ENCODE peak calls at places on chromosomes 4 and X, in six cellular contexts. Y, K, C, V, E and W are unnamed samples.

GRCh38 chrX:149151805-149152757 is 353.0 kb downstream of the IDS start:
- DNase-seq in V (no peak), C (no peak), E (no peak), K (no peak), Y (no peak), W (no peak)

GRCh38 chr4:139728840-139729239 is 63.2 kb downstream of the MGST2 start:
- DNase-seq in V (no peak), K (no peak), C (no peak), Y (no peak), E (no peak), W (no peak)

GRCh38 chrX:69015156-69015555 is 150.1 kb downstream of the PJA1 start:
- DNase-seq in C (no peak), K (peak; percentile 52), E (no peak), V (no peak), Y (no peak), W (no peak)

GRCh38 chr4:86670739-86671138 is 76.6 kb downstream of the PTPN13 start:
- DNase-seq in Y (no peak), K (no peak), E (no peak), V (no peak), C (no peak), W (no peak)

GRCh38 chr4:88697113-88697512 is 516 bp downstream of the NAP1L5 start:
- DNase-seq in K (no peak), V (no peak), E (no peak), C (no peak), Y (no peak), W (no peak)

GRCh38 chr4:48698029-48698901 is 81.8 kb downstream of the FRYL start:
- DNase-seq in C (no peak), Y (no peak), E (no peak), V (no peak), K (peak; percentile 73), W (no peak)

GRCh38 chrX:139929876-139930275 is 3.0 kb downstream of the ATP11C start:
- DNase-seq in K (no peak), V (peak; percentile 11), C (no peak), Y (no peak), E (no peak), W (no peak)

GRCh38 chrX:40727599-40728252 is 7.6 kb downstream of the MED14 start:
- DNase-seq in V (no peak), K (no peak), Y (no peak), C (no peak), E (no peak), W (no peak)

GRCh38 chrX:2220296-2220695 is 280.5 kb downstream of the DHRSX start:
- DNase-seq in V (no peak), E (no peak), Y (no peak), C (peak; percentile 1), K (no peak), W (no peak)
- H3K9me3 ChIP-seq in V (peaks cover 26% of the 10 kb centered on the region), E (peaks cover 11% of the 10 kb centered on the region), Y (peaks cover 55% of the 10 kb centered on the region), C (no peaks in the 10 kb centered on the region), K (no peaks in the 10 kb centered on the region), W (peaks cover 50% of the 10 kb centered on the region)

GRCh38 chrX:119194631-119195030 is 41.5 kb upstream of the PGRMC1 start:
- DNase-seq in E (no peak), K (no peak), V (no peak), C (no peak), Y (no peak), W (no peak)
- TF ChIP-seq CTCF in E (no peak), K (no peak), V (no peak), C (no peak), Y (no peak), W (no peak)

DNA sequence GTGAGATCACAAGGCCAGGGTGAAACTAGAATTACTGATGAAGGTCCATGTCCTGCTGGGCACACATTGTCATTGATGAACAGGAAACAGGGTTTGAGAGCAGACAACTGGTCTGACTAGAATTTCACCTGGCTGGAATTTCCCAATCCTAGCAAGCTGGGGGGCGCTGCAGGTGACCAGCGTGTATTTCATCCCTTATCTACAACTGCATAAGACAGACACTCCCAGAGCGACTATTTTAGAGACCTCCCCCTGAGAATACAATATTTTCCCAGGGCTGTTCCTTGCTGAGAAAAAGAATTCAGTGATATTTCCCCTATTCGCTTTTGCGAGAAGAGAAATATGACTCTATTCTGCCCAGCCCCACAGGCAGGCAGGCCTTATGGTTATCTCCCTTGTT is 432.6 kb upstream of the GALNT7 start:
- DNase-seq in K (no peak), E (no peak), Y (no peak), V (peak; percentile 2), C (no peak), W (no peak)
- H3K9me3 ChIP-seq in K (no peaks in the 10 kb centered on the region), E (peaks cover 5% of the 10 kb centered on the region), Y (peaks cover 20% of the 10 kb centered on the region), V (no peaks in the 10 kb centered on the region), C (no peaks in the 10 kb centered on the region), W (peaks cover 11% of the 10 kb centered on the region)

GRCh38 chr4:177367336-177367735 is 57.7 kb downstream of the NEIL3 start:
- DNase-seq in C (no peak), E (no peak), K (no peak), Y (no peak), V (peak; percentile 5), W (no peak)
- TF ChIP-seq CTCF in C (no peak), E (no peak), K (no peak), Y (peak; percentile 44), V (peak; percentile 26), W (no peak)

GRCh38 chr4:129059028-129059427 is 34.3 kb downstream of the SCLT1 start:
- DNase-seq in C (no peak), Y (no peak), E (no peak), V (no peak), K (no peak), W (no peak)

GRCh38 chr4:129062580-129062979 is 30.8 kb downstream of the SCLT1 start:
- DNase-seq in E (no peak), Y (no peak), K (no peak), V (no peak), C (no peak), W (no peak)

GRCh38 chr4:129064717-129065116 is 28.6 kb downstream of the SCLT1 start:
- DNase-seq in C (no peak), E (no peak), V (no peak), K (no peak), Y (no peak), W (no peak)

DNA sequence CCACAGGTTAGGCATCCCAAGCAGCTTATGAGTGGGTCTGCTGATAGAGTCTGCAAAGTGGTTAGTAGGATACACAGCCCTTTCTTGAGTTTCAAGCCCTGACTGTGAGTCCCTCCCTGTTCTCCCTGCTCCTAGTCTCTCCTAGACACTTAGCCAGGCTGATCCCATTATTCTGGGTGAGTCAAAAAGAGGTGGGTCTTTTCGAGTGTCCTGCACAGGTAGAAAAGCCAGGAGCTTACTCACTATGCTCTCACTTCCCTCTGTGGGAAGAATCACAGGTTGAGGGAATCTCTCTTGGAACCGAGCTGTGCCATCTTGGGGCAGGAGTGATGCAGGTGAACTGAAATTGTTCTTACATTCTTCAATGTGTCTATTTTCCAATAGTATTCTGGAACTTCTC is 29.7 kb downstream of the SCLT1 start:
- DNase-seq in V (no peak), Y (no peak), E (no peak), K (no peak), C (no peak), W (no peak)
- H3K9me3 ChIP-seq in V (peaks cover 54% of the 10 kb centered on the region), Y (peaks cover 49% of the 10 kb centered on the region), E (peaks cover 50% of the 10 kb centered on the region), K (peaks cover 5% of the 10 kb centered on the region), C (peaks cover 5% of the 10 kb centered on the region), W (peaks cover 39% of the 10 kb centered on the region)

GRCh38 chr4:174490356-174490969 is 31.8 kb downstream of the HPGD start:
- DNase-seq in E (no peak), K (no peak), V (no peak), Y (no peak), C (no peak), W (no peak)

GRCh38 chr4:174496631-174497442 is 25.5 kb downstream of the HPGD start:
- DNase-seq in Y (no peak), V (no peak), E (no peak), K (no peak), C (no peak), W (no peak)

GRCh38 chr4:174494146-174494545 is 28.1 kb downstream of the HPGD start:
- DNase-seq in K (no peak), Y (no peak), V (no peak), E (no peak), C (no peak), W (no peak)

DNA sequence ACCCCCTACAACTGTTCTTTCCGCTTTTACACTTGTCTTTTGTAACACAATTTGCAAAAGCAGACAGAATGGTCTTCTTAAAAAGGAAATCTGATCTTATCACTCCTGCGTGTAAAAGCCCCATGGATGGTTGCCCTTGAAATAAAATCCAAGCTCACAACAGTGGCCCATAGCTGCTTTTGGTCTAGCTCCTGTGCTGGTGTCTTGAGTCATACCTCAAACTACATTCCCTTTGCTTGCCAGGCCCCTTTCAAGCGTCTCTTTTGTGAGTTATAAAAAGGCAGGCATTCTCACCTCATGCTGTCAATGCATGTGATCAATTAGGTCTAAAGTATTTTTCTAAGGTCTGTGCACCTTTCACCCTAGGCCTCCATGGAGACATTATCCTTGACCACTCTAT is 27.6 kb downstream of the HPGD start:
- DNase-seq in K (no peak), C (no peak), E (no peak), V (no peak), Y (no peak), W (no peak)
- TF ChIP-seq CTCF in K (no peak), C (no peak), E (no peak), V (no peak), Y (no peak), W (no peak)

DNA sequence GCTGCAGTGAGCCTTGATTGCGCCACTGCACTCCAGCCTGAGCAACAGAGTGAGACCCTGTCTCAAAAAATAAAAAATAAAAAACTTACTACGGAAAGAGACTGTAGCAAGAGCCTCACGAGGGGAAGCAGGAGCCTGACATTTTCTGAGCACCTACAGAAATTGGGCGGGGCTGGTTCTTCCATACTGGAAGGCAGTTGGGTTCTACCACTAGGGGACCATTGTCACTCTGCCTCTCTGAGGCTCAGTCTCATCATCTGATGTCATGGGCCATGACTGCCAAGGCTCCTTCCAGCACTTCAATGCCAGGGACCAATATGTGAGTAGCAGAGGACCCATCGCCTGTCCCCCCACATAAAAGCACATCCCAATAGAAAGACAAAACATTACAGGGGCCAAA is 8.2 kb downstream of the SH3KBP1 start:
- DNase-seq in C (no peak), V (no peak), K (no peak), E (no peak), Y (no peak), W (no peak)
- H3K9me3 ChIP-seq in C (no peaks in the 10 kb centered on the region), V (peaks cover 10% of the 10 kb centered on the region), K (no peaks in the 10 kb centered on the region), E (no peaks in the 10 kb centered on the region), Y (no peaks in the 10 kb centered on the region), W (no peaks in the 10 kb centered on the region)

DNA sequence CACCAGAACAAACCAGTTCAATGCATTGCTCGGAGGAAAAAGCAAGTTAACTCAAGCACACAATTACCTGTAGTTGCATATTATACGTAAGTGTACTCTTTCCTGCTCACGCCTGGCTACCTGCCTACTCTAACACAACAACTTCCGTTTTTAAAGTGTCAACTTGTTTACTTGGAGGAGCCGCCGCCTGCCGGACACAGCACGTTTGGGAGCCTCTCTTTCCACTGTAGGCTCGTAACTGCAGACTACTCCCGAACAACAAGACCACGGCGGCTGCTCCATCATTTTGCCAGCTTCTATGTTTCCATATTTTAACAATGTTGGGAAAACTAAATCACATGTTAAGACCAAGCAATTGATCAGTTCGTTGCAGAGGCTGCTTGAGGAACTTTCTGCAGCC is 882 bp downstream of the MTNR1A start:
- DNase-seq in C (no peak), Y (no peak), K (no peak), E (no peak), V (no peak), W (no peak)
- TF ChIP-seq CTCF in C (no peak), Y (no peak), K (no peak), E (no peak), V (no peak), W (no peak)